ENCODE peak calls at places on chromosomes 5 and 9, in seven cellular contexts. F, G, Z, Q, E, H and Y are unnamed samples.

GRCh38 chr9:112174223-112174964 is 703 bp downstream of the SUSD1 start:
- DNase-seq in F (no peak), G (peak), Z (no peak), Q (peak), E (peak), H (peak), Y (peak)

GRCh38 chr9:114282507-114282906 is 40.4 kb upstream of the ORM1 start:
- DNase-seq in F (no peak), G (no peak), Z (no peak), Q (no peak), E (no peak), H (peak), Y (no peak)

GRCh38 chr5:137164536-137164935 is 334.6 kb downstream of the SPOCK1 start:
- DNase-seq in F (no peak), G (no peak), Z (no peak), Q (no peak), E (no peak), H (no peak), Y (no peak)

GRCh38 chr5:107653685-107654084 is 17.1 kb downstream of the EFNA5 start:
- DNase-seq in F (no peak), G (no peak), Z (no peak), Q (no peak), E (no peak), H (no peak), Y (no peak)

GRCh38 chr5:35367534-35367933 is 137.2 kb upstream of the PRLR start:
- DNase-seq in F (no peak), G (no peak), Z (no peak), Q (no peak), E (no peak), H (no peak), Y (no peak)

GRCh38 chr9:13934411-13934810 is 379.5 kb downstream of the NFIB start:
- DNase-seq in F (no peak), G (no peak), Z (no peak), Q (no peak), E (no peak), H (no peak), Y (no peak)

GRCh38 chr9:22682536-22683392 is 236.1 kb downstream of the DMRTA1 start:
- DNase-seq in F (peak), G (peak), Z (peak), Q (no peak), E (peak), H (no peak), Y (peak)

GRCh38 chr5:141677415-141677814 is 4.6 kb downstream of the ARAP3 start:
- DNase-seq in F (no peak), G (no peak), Z (no peak), Q (no peak), E (peak), H (peak), Y (no peak)

GRCh38 chr5:132180134-132180745 is 47.4 kb downstream of the P4HA2 start:
- DNase-seq in F (peak), G (peak), Z (peak), Q (no peak), E (peak), H (peak), Y (peak)

GRCh38 chr5:135743684-135744083 is 90.8 kb upstream of the SLC25A48 start:
- DNase-seq in F (no peak), G (no peak), Z (no peak), Q (no peak), E (no peak), H (no peak), Y (no peak)

GRCh38 chr9:34646211-34647083 is at the start of gene GALT:
- DNase-seq in F (peak), G (peak), Z (no peak), Q (peak), E (peak), H (peak), Y (peak)

GRCh38 chr5:168269950-168270349 is 21.5 kb upstream of the WWC1 start:
- DNase-seq in F (no peak), G (no peak), Z (peak), Q (no peak), E (no peak), H (peak), Y (no peak)

GRCh38 chr5:75656311-75657003 is 45.2 kb downstream of the ANKDD1B start:
- DNase-seq in F (no peak), G (peak), Z (peak), Q (no peak), E (peak), H (no peak), Y (peak)

GRCh38 chr9:97773723-97774122 is 76.6 kb upstream of the XPA start:
- DNase-seq in F (no peak), G (peak), Z (no peak), Q (no peak), E (peak), H (no peak), Y (peak)

GRCh38 chr5:93607367-93608258 is 24.6 kb downstream of the NR2F1 start:
- DNase-seq in F (no peak), G (peak), Z (peak), Q (no peak), E (peak), H (peak), Y (peak)

GRCh38 chr5:4511996-4512656 is 628.0 kb upstream of the ADAMTS16 start:
- DNase-seq in F (no peak), G (no peak), Z (peak), Q (no peak), E (no peak), H (peak), Y (peak)

GRCh38 chr5:75667586-75667985 is 49.7 kb downstream of the POC5 start:
- DNase-seq in F (no peak), G (no peak), Z (no peak), Q (no peak), E (no peak), H (no peak), Y (no peak)

GRCh38 chr5:3801967-3802366 is 206.3 kb downstream of the IRX1 start:
- DNase-seq in F (no peak), G (no peak), Z (no peak), Q (no peak), E (no peak), H (no peak), Y (no peak)